ENCODE peak calls at places on chromosomes 12 and 14, in six cellular contexts. A is AG20443, W is dorsolateral prefrontal cortex, N is iPS DF 6.9, X is fibroblast of pulmonary artery, Y is breast epithelium. R is an unnamed sample.

GRCh38 chr14:101033446-101034165 is 130.1 kb upstream of the RTL1 start:
- DNase-seq in A (no peak), W (no peak), N (no peak), X (no peak), Y (peak), R (no peak)

GRCh38 chr12:13940466-13940865 is 40.9 kb downstream of the GRIN2B start:
- DNase-seq in A (no peak), W (no peak), N (no peak), X (no peak), Y (no peak), R (no peak)

GRCh38 chr12:34390846-34391700 is 368.8 kb downstream of the ALG10 start:
- DNase-seq in A (no peak), W (peak), N (no peak), X (no peak), Y (peak), R (no peak)

GRCh38 chr14:61153436-61153835 is 127.7 kb downstream of the TMEM30B start:
- DNase-seq in A (no peak), W (no peak), N (no peak), X (peak), Y (no peak), R (no peak)

GRCh38 chr12:98939350-98939749 is 294.3 kb downstream of the APAF1 start:
- DNase-seq in A (peak), W (no peak), N (peak), X (peak), Y (no peak), R (peak)

GRCh38 chr12:109393437-109394345 is 46.0 kb downstream of the MYO1H start:
- DNase-seq in A (peak), W (no peak), N (peak), X (peak), Y (no peak), R (peak)

GRCh38 chr14:79491161-79491560 is 720.1 kb downstream of the DIO2 start:
- DNase-seq in A (no peak), W (no peak), N (no peak), X (no peak), Y (no peak), R (no peak)

GRCh38 chr12:130978785-130979184 is 25.1 kb downstream of the ADGRD1 start:
- DNase-seq in A (no peak), W (no peak), N (no peak), X (no peak), Y (no peak), R (no peak)

GRCh38 chr12:106304001-106304421 is 1.5 kb downstream of the TCP11L2 start:
- DNase-seq in A (no peak), W (no peak), N (no peak), X (no peak), Y (no peak), R (peak)

GRCh38 chr12:5264006-5264405 is 167.9 kb upstream of the NTF3 start:
- DNase-seq in A (no peak), W (no peak), N (no peak), X (no peak), Y (no peak), R (no peak)

GRCh38 chr12:7017870-7018349 is 366 bp downstream of the LPCAT3 start:
- DNase-seq in A (no peak), W (no peak), N (no peak), X (no peak), Y (peak), R (no peak)

GRCh38 chr14:71592361-71592760 is 339.9 kb upstream of the RGS6 start:
- DNase-seq in A (no peak), W (no peak), N (no peak), X (no peak), Y (no peak), R (no peak)

GRCh38 chr14:77375164-77375950 is 1.5 kb downstream of the TMED8 start:
- DNase-seq in A (no peak), W (no peak), N (no peak), X (no peak), Y (no peak), R (no peak)

GRCh38 chr14:50260511-50260910 is 29.1 kb upstream of the SOS2 start:
- DNase-seq in A (peak), W (no peak), N (peak), X (peak), Y (no peak), R (peak)

GRCh38 chr12:6295187-6295811 is 15.2 kb upstream of the PLEKHG6 start:
- DNase-seq in A (peak), W (no peak), N (no peak), X (peak), Y (peak), R (peak)

GRCh38 chr12:65785500-65785899 is 38.8 kb upstream of the HMGA2 start:
- DNase-seq in A (no peak), W (no peak), N (no peak), X (no peak), Y (no peak), R (no peak)